ENCODE peak calls at places on chromosomes 11 and 22, in ten cellular contexts. L is left cardiac atrium; W is HFFc6; M is pancreas; O is stimulated activated CD4-positive, alpha-beta T cell treated with anti-CD3 and anti-CD28 coated beads, Interleukin-1b, Interleukin-23, amount 100 ng/mL, for 24 hours; Z is BJ; K is H7; A is T follicular helper cell; P is amygdala; H is endothelial cell of umbilical vein. R is an unnamed sample.

GRCh38 chr11:65083134-65083833 is 556 bp downstream of the CDCA5 start:
- DNase-seq in L (no peak), W (peak), M (no peak), O (no peak), Z (no peak), K (peak), A (no peak), P (no peak), H (no peak), R (no peak)

GRCh38 chr22:17199131-17199731 is 20.0 kb downstream of the ADA2 start:
- DNase-seq in L (peak), W (no peak), M (peak), O (no peak), Z (no peak), K (no peak), A (no peak), P (no peak), H (no peak), R (peak)

GRCh38 chr11:47715082-47715669 is at the start of gene AGBL2:
- DNase-seq in L (peak), W (peak), M (peak), O (peak), Z (no peak), K (peak), A (peak), P (peak), H (peak), R (peak)

GRCh38 chr11:83573097-83573496 is 286.9 kb upstream of the CCDC90B start:
- DNase-seq in L (no peak), W (peak), M (no peak), O (no peak), Z (peak), K (no peak), A (no peak), P (no peak), H (no peak), R (no peak)

GRCh38 chr22:17802411-17802810 is 28.1 kb upstream of the BID start:
- DNase-seq in L (no peak), W (no peak), M (no peak), O (no peak), Z (no peak), K (no peak), A (no peak), P (no peak), H (no peak), R (no peak)

GRCh38 chr11:131637469-131638175 is 267.2 kb downstream of the NTM start:
- DNase-seq in L (no peak), W (no peak), M (no peak), O (no peak), Z (no peak), K (no peak), A (no peak), P (no peak), H (no peak), R (no peak)

GRCh38 chr11:59429924-59430516 is 3.8 kb upstream of the OR5A2 start:
- DNase-seq in L (no peak), W (peak), M (peak), O (peak), Z (no peak), K (peak), A (peak), P (no peak), H (peak), R (peak)

GRCh38 chr11:45285289-45285828 is 782 bp downstream of the SYT13 start:
- DNase-seq in L (no peak), W (no peak), M (no peak), O (no peak), Z (no peak), K (peak), A (no peak), P (no peak), H (no peak), R (no peak)

GRCh38 chr11:2531277-2531986 is 86.6 kb downstream of the KCNQ1 start:
- DNase-seq in L (peak), W (peak), M (peak), O (peak), Z (no peak), K (peak), A (peak), P (peak), H (peak), R (peak)

GRCh38 chr11:44246726-44247125 is 63.2 kb downstream of the ALX4 start:
- DNase-seq in L (peak), W (peak), M (no peak), O (no peak), Z (peak), K (no peak), A (no peak), P (no peak), H (no peak), R (no peak)

GRCh38 chr11:107468596-107468995 is 11.0 kb upstream of the CWF19L2 start:
- DNase-seq in L (no peak), W (no peak), M (no peak), O (no peak), Z (no peak), K (no peak), A (no peak), P (no peak), H (no peak), R (peak)

GRCh38 chr11:70489276-70489675 is 90.9 kb downstream of the CTTN start:
- DNase-seq in L (no peak), W (no peak), M (no peak), O (no peak), Z (no peak), K (no peak), A (no peak), P (no peak), H (no peak), R (no peak)

GRCh38 chr22:46290843-46291785 is 5.6 kb upstream of the GTSE1 start:
- DNase-seq in L (no peak), W (no peak), M (no peak), O (no peak), Z (no peak), K (peak), A (no peak), P (no peak), H (no peak), R (no peak)

GRCh38 chr22:42863349-42863911 is 6.4 kb upstream of the ARFGAP3 start:
- DNase-seq in L (no peak), W (peak), M (no peak), O (peak), Z (no peak), K (no peak), A (no peak), P (no peak), H (peak), R (no peak)

GRCh38 chr11:76698321-76699043 is 27.9 kb upstream of the LRRC32 start:
- DNase-seq in L (no peak), W (no peak), M (no peak), O (no peak), Z (no peak), K (peak), A (no peak), P (no peak), H (no peak), R (no peak)

GRCh38 chr22:43401661-43402060 is 10.2 kb upstream of the MPPED1 start:
- DNase-seq in L (no peak), W (no peak), M (no peak), O (no peak), Z (no peak), K (no peak), A (no peak), P (no peak), H (no peak), R (no peak)

GRCh38 chr11:103537904-103538502 is 428.8 kb downstream of the DYNC2H1 start:
- DNase-seq in L (no peak), W (peak), M (no peak), O (no peak), Z (no peak), K (peak), A (no peak), P (no peak), H (peak), R (peak)

GRCh38 chr11:110435780-110436717 is 6.3 kb downstream of the FDX1 start:
- DNase-seq in L (no peak), W (no peak), M (no peak), O (no peak), Z (no peak), K (no peak), A (no peak), P (no peak), H (no peak), R (peak)

GRCh38 chr22:24337894-24338645 is 67.4 kb downstream of the SPECC1L start:
- DNase-seq in L (no peak), W (no peak), M (no peak), O (no peak), Z (no peak), K (peak), A (no peak), P (no peak), H (no peak), R (no peak)

GRCh38 chr11:9858218-9858617 is 194.3 kb downstream of the SWAP70 start:
- DNase-seq in L (no peak), W (no peak), M (no peak), O (no peak), Z (no peak), K (no peak), A (no peak), P (no peak), H (peak), R (peak)